ENCODE peak calls at places on chromosomes 2 and 18, in six cellular contexts. K is amygdala, P is NCI-H510A, Q is NCI-H1417, A is astrocyte of the hippocampus, L is NCI-H748 treated with DMSO at 0.1 percent for 48 hours. J is an unnamed sample.

GRCh38 chr2:239685556-239685955 is 284.7 kb upstream of the HDAC4 start:
- DNase-seq in Q (no peak), L (no peak), A (no peak), K (no peak), P (no peak), J (no peak)

GRCh38 chr2:98473995-98474780 is 29.5 kb downstream of the INPP4A start:
- DNase-seq in K (no peak), P (no peak), A (no peak), Q (no peak), L (no peak), J (no peak)

GRCh38 chr18:48909721-48910120 is 41.0 kb downstream of the SMAD7 start:
- DNase-seq in Q (no peak), A (no peak), L (no peak), K (no peak), P (no peak), J (no peak)

GRCh38 chr2:232516556-232516955 is 3.6 kb upstream of the PRSS56 start:
- DNase-seq in Q (no peak), P (no peak), L (no peak), A (no peak), K (no peak), J (no peak)

GRCh38 chr2:10884530-10885478 is 26.9 kb upstream of the KCNF1 start:
- DNase-seq in A (no peak), P (no peak), K (no peak), Q (peak; percentile 73), L (no peak), J (no peak)

GRCh38 chr2:88626171-88627054 is 851 bp downstream of the EIF2AK3 start:
- DNase-seq in K (peak; percentile 14), P (peak; percentile 17), A (peak; percentile 31), Q (peak; percentile 63), L (no peak), J (no peak)

GRCh38 chr2:221994926-221995325 is 303.9 kb downstream of the PAX3 start:
- DNase-seq in L (no peak), Q (no peak), P (no peak), K (no peak), A (no peak), J (no peak)

GRCh38 chr2:3605013-3605961 is 10.4 kb downstream of the COLEC11 start:
- DNase-seq in Q (peak; percentile 96), P (peak; percentile 94), A (peak; percentile 54), L (no peak), K (peak; percentile 44), J (peak; percentile 27)

GRCh38 chr2:181776336-181776735 is 96.0 kb upstream of the NEUROD1 start:
- DNase-seq in L (no peak), K (no peak), A (no peak), P (no peak), Q (no peak), J (no peak)

GRCh38 chr2:96083064-96083889 is 33.1 kb downstream of the ADRA2B start:
- DNase-seq in Q (no peak), P (no peak), A (no peak), K (no peak), L (no peak), J (no peak)

GRCh38 chr2:88059979-88060906 is 4.7 kb upstream of the KRCC1 start:
- DNase-seq in Q (peak; percentile 51), L (peak; percentile 11), A (peak; percentile 59), P (no peak), K (no peak), J (peak; percentile 34)

GRCh38 chr2:211144078-211144477 is 587.7 kb downstream of the CPS1 start:
- DNase-seq in P (no peak), A (peak; percentile 59), L (no peak), K (no peak), Q (no peak), J (peak; percentile 13)

GRCh38 chr18:36314754-36315153 is 17.2 kb downstream of the FHOD3 start:
- DNase-seq in P (no peak), A (peak; percentile 86), K (no peak), Q (no peak), L (no peak), J (peak; percentile 72)